ENCODE peak calls at places on chromosome 9, in four cellular contexts. U is aorta, M is iris pigment epithelial cell, L is erythroblast. X is an unnamed sample.

GRCh38 chr9:1709347-1709746 is 305.8 kb upstream of the SMARCA2 start:
- DNase-seq in U (no peak), M (no peak), L (no peak), X (no peak)

GRCh38 chr9:98365227-98365669 is 109.8 kb upstream of the TBC1D2 start:
- DNase-seq in U (no peak), M (peak; percentile 68), L (peak; percentile 51), X (no peak)

GRCh38 chr9:16293610-16294009 is 576.9 kb downstream of the BNC2 start:
- DNase-seq in U (no peak), M (no peak), L (no peak), X (no peak)

GRCh38 chr9:7976167-7976755 is 176.7 kb upstream of the DMAC1 start:
- DNase-seq in U (no peak), M (no peak), L (no peak), X (no peak)

GRCh38 chr9:13264788-13265187 is 14.7 kb downstream of the MPDZ start:
- DNase-seq in U (no peak), M (no peak), L (no peak), X (no peak)

GRCh38 chr9:37909326-37909725 is 5.4 kb upstream of the SLC25A51 start:
- DNase-seq in U (peak; percentile 11), M (no peak), L (no peak), X (peak; percentile 40)

GRCh38 chr9:91334053-91334452 is 27.7 kb downstream of the AUH start:
- DNase-seq in U (no peak), M (peak; percentile 8), L (no peak), X (no peak)

GRCh38 chr9:114367823-114368609 is 19.8 kb downstream of the AKNA start:
- DNase-seq in U (peak; percentile 71), M (no peak), L (no peak), X (peak; percentile 50)

GRCh38 chr9:10674586-10674985 is 61.8 kb upstream of the PTPRD start:
- DNase-seq in U (no peak), M (no peak), L (no peak), X (no peak)

GRCh38 chr9:116115731-116116353 is 37.7 kb upstream of the PAPPA start:
- DNase-seq in U (no peak), M (peak; percentile 57), L (no peak), X (no peak)

GRCh38 chr9:129289131-129289731 is 111.2 kb upstream of the IER5L start:
- DNase-seq in U (peak; percentile 30), M (no peak), L (no peak), X (peak; percentile 50)

GRCh38 chr9:77752566-77752965 is 104.4 kb upstream of the GNA14 start:
- DNase-seq in U (no peak), M (peak; percentile 98), L (no peak), X (no peak)

GRCh38 chr9:76576344-76576743 is 117.4 kb downstream of the GCNT1 start:
- DNase-seq in U (no peak), M (peak; percentile 99), L (peak; percentile 23), X (no peak)

GRCh38 chr9:132857031-132857430 is 21.1 kb downstream of the AK8 start:
- DNase-seq in U (no peak), M (peak; percentile 75), L (no peak), X (peak; percentile 63)

GRCh38 chr9:85899388-85899787 is 41.6 kb upstream of the NAA35 start:
- DNase-seq in U (no peak), M (no peak), L (no peak), X (no peak)

GRCh38 chr9:113349434-113350337 is at the start of gene BSPRY:
- DNase-seq in U (no peak), M (no peak), L (peak; percentile 75), X (no peak)